ENCODE peak calls at places on chromosome 19, in seven cellular contexts. Z is IMR-90, M is neuronal stem cell, N is mesendoderm, Y is H9, I is H1, K is trophoblast cell. J is an unnamed sample.

GRCh38 chr19:7224205-7224833 is 69.9 kb downstream of the INSR start:
- DNase-seq in M (no peak), N (no peak), K (no peak), Z (peak), Y (no peak), I (no peak), J (no peak)

GRCh38 chr19:21463449-21464105 is 41.8 kb upstream of the ZNF429 start:
- DNase-seq in Y (peak), N (peak), M (peak), Z (no peak), I (peak), K (peak), J (no peak)

GRCh38 chr19:12629215-12629614 is 18.5 kb downstream of the ZNF791 start:
- DNase-seq in Z (no peak), I (no peak), K (no peak), Y (no peak), M (no peak), N (no peak), J (no peak)

GRCh38 chr19:12974301-12975220 is 5.2 kb downstream of the DAND5 start:
- DNase-seq in K (no peak), I (no peak), N (no peak), Y (no peak), Z (no peak), M (no peak), J (no peak)

GRCh38 chr19:13781547-13781946 is 7.3 kb downstream of the C19orf53 start:
- DNase-seq in K (peak), M (peak), N (peak), I (peak), Y (peak), Z (peak), J (peak)

GRCh38 chr19:45177817-45178261 is at the start of gene TRAPPC6A:
- DNase-seq in N (no peak), Y (no peak), M (no peak), K (peak), Z (peak), I (no peak), J (peak)

GRCh38 chr19:5356918-5357317 is 16.3 kb upstream of the PTPRS start:
- DNase-seq in K (no peak), M (no peak), Y (no peak), I (no peak), Z (no peak), N (no peak), J (no peak)

GRCh38 chr19:36198116-36198515 is 16.3 kb downstream of the ZNF565 start:
- DNase-seq in K (no peak), M (no peak), Z (no peak), I (no peak), Y (no peak), N (no peak), J (no peak)

GRCh38 chr19:19552811-19553210 is 14.7 kb downstream of the CILP2 start:
- DNase-seq in Y (peak), N (peak), I (peak), Z (no peak), M (no peak), K (peak), J (peak)

GRCh38 chr19:30224689-30225606 is 147.2 kb upstream of the ZNF536 start:
- DNase-seq in N (peak), Y (no peak), I (no peak), Z (no peak), M (no peak), K (no peak), J (no peak)

GRCh38 chr19:7595466-7596133 is at the start of gene CAMSAP3:
- DNase-seq in Z (no peak), K (peak), Y (peak), M (peak), N (peak), I (peak), J (no peak)

GRCh38 chr19:55590621-55591020 is 8.7 kb downstream of the FIZ1 start:
- DNase-seq in Z (no peak), I (peak), M (no peak), Y (peak), K (no peak), N (peak), J (peak)

GRCh38 chr19:28710278-28710677 is 502.7 kb downstream of the UQCRFS1 start:
- DNase-seq in I (no peak), N (peak), K (peak), M (peak), Y (no peak), Z (peak), J (peak)

GRCh38 chr19:6211632-6212402 is 68.0 kb downstream of the MLLT1 start:
- DNase-seq in N (no peak), M (no peak), K (peak), I (no peak), Y (no peak), Z (no peak), J (no peak)

GRCh38 chr19:5557691-5558090 is 10.1 kb downstream of the TINCR start:
- DNase-seq in N (no peak), K (no peak), Y (no peak), I (no peak), Z (no peak), M (no peak), J (no peak)

GRCh38 chr19:21109116-21109515 is 27.1 kb downstream of the ZNF714 start:
- DNase-seq in K (no peak), I (no peak), Y (no peak), Z (peak), M (no peak), N (no peak), J (peak)

GRCh38 chr19:4914736-4915501 is 5.6 kb downstream of the UHRF1 start:
- DNase-seq in K (peak), Y (no peak), N (peak), Z (peak), I (no peak), M (no peak), J (peak)

GRCh38 chr19:34712606-34713261 is 21.3 kb upstream of the ZNF181 start:
- DNase-seq in M (peak), I (peak), Y (peak), Z (peak), K (peak), N (peak), J (peak)

GRCh38 chr19:4301590-4302237 is 475 bp downstream of the TMIGD2 start:
- DNase-seq in I (no peak), Y (no peak), K (peak), N (no peak), M (no peak), Z (no peak), J (no peak)

GRCh38 chr19:48614436-48615144 is at the start of gene FAM83E:
- DNase-seq in M (no peak), N (peak), K (peak), Y (peak), I (peak), Z (no peak), J (no peak)

GRCh38 chr19:14979136-14979497 is 547 bp downstream of the SLC1A6 start:
- DNase-seq in I (no peak), M (peak), Y (peak), N (peak), K (no peak), Z (no peak), J (no peak)

GRCh38 chr19:12789098-12789903 is 2.0 kb upstream of the JUNB start:
- DNase-seq in N (peak), I (no peak), K (no peak), M (no peak), Y (no peak), Z (peak), J (peak)

GRCh38 chr19:33467851-33468250 is 53.7 kb downstream of the PEPD start:
- DNase-seq in I (no peak), M (no peak), Y (peak), N (no peak), Z (no peak), K (no peak), J (no peak)

GRCh38 chr19:48283908-48284307 is 14.0 kb downstream of the ZNF114 start:
- DNase-seq in K (peak), M (no peak), I (no peak), Y (no peak), Z (peak), N (peak), J (peak)

GRCh38 chr19:12550951-12551832 is at the start of gene ZNF564:
- DNase-seq in Z (peak), K (peak), I (peak), Y (peak), M (peak), N (peak), J (peak)

GRCh38 chr19:22519152-22519551 is 97.0 kb upstream of the ZNF98 start:
- DNase-seq in M (no peak), K (no peak), I (no peak), N (no peak), Z (no peak), Y (no peak), J (no peak)

GRCh38 chr19:5357584-5357983 is 17.0 kb upstream of the PTPRS start:
- DNase-seq in N (no peak), I (no peak), M (no peak), Z (no peak), K (no peak), Y (no peak), J (no peak)

GRCh38 chr19:53644061-53644816 is 12.4 kb downstream of the DPRX start:
- DNase-seq in I (peak), K (no peak), N (peak), M (no peak), Z (no peak), Y (peak), J (no peak)

GRCh38 chr19:33316521-33317284 is 14.4 kb upstream of the CEBPA start:
- DNase-seq in K (peak), N (no peak), M (no peak), I (no peak), Z (no peak), Y (no peak), J (no peak)

GRCh38 chr19:3554254-3555083 is 2.9 kb downstream of the MFSD12 start:
- DNase-seq in Z (no peak), M (no peak), I (no peak), K (no peak), N (no peak), Y (no peak), J (no peak)

GRCh38 chr19:51122112-51122981 is 2.4 kb upstream of the SIGLEC9 start:
- DNase-seq in N (no peak), I (no peak), Z (no peak), K (no peak), M (no peak), Y (no peak), J (peak)

GRCh38 chr19:51116736-51117135 is 8.0 kb upstream of the SIGLEC9 start:
- DNase-seq in K (no peak), M (no peak), Z (no peak), Y (no peak), N (no peak), I (no peak), J (no peak)

GRCh38 chr19:51121257-51121656 is 3.4 kb upstream of the SIGLEC9 start:
- DNase-seq in Y (no peak), I (no peak), K (no peak), Z (no peak), M (no peak), N (no peak), J (no peak)

GRCh38 chr19:51119675-51120074 is 5.0 kb upstream of the SIGLEC9 start:
- DNase-seq in K (no peak), Z (no peak), I (no peak), M (no peak), N (no peak), Y (no peak), J (no peak)

DNA sequence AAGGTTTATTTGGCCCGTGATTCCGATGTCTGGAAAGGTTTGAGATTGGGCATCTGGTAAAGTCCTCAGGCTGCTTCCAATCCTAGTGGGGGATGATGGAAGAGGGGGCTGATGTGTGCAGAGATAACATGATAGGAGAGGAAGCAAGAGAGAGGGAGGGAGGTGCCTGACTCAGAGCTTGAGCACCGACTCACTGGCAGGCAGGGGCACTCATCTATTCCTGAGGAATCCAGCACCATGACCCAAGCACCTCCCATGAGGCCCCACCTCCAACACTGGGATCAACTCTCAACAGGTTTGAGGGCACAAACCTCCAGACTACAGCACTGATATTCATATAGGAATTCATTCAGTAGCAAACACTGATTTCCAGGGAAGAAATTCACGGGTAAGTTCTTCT is 5.6 kb upstream of the SIGLEC9 start:
- DNase-seq in Y (no peak), I (no peak), Z (no peak), N (peak), K (no peak), M (no peak), J (no peak)
- H3K18ac ChIP-seq in Y (no peak), I (no peak), Z (no peak), N (no peak), K (no peak), M (no peak), J (no peak)

GRCh38 chr19:916645-917322 is 349 bp upstream of the KISS1R start:
- DNase-seq in Z (no peak), Y (peak), N (no peak), K (no peak), M (no peak), I (peak), J (no peak)

GRCh38 chr19:918481-919156 is 1.5 kb downstream of the KISS1R start:
- DNase-seq in Z (no peak), I (no peak), Y (no peak), N (no peak), M (no peak), K (no peak), J (no peak)

GRCh38 chr19:919157-920050 is 2.3 kb downstream of the KISS1R start:
- DNase-seq in M (no peak), Y (no peak), Z (no peak), I (peak), N (no peak), K (peak), J (no peak)

GRCh38 chr19:918152-918437 is 962 bp downstream of the KISS1R start:
- DNase-seq in M (no peak), Z (no peak), N (no peak), Y (no peak), I (no peak), K (no peak), J (no peak)

GRCh38 chr19:917323-918151 is at the start of gene KISS1R:
- DNase-seq in I (peak), M (peak), N (peak), Z (peak), Y (peak), K (peak), J (peak)
- H3K4me2 ChIP-seq in I (peak), M (peak), N (peak), Z (peak), Y (peak), K (peak), J (peak)

GRCh38 chr19:16459680-16460079 is 12.1 kb downstream of the EPS15L1 start:
- DNase-seq in Y (no peak), I (no peak), M (no peak), Z (no peak), N (no peak), K (no peak), J (no peak)
- H3K23ac ChIP-seq in Y (no peak), I (no peak), M (no peak), Z (no peak), N (no peak), K (no peak), J (no peak)

GRCh38 chr19:41386442-41386841 is 10.1 kb downstream of the TMEM91 start:
- DNase-seq in K (no peak), I (no peak), M (no peak), N (no peak), Y (no peak), Z (no peak), J (no peak)

GRCh38 chr19:41384351-41384750 is 8.0 kb downstream of the TMEM91 start:
- DNase-seq in M (no peak), N (no peak), K (no peak), I (no peak), Y (no peak), Z (no peak), J (no peak)
- H3K18ac ChIP-seq in M (no peak), N (no peak), K (no peak), I (no peak), Y (no peak), Z (no peak), J (no peak)

GRCh38 chr19:46225558-46226004 is 4.0 kb upstream of the IGFL1 start:
- DNase-seq in N (no peak), I (no peak), M (peak), K (peak), Z (peak), Y (no peak), J (peak)
- H3K4me2 ChIP-seq in N (no peak), I (no peak), M (no peak), K (no peak), Z (no peak), Y (no peak), J (no peak)

GRCh38 chr19:10395436-10395835 is 7.9 kb downstream of the CDC37 start:
- DNase-seq in Y (no peak), K (no peak), I (no peak), N (no peak), Z (no peak), M (no peak), J (no peak)

GRCh38 chr19:10398819-10399218 is 4.5 kb downstream of the CDC37 start:
- DNase-seq in Z (no peak), Y (no peak), K (peak), N (no peak), M (no peak), I (no peak), J (no peak)

GRCh38 chr19:10395003-10395402 is 8.3 kb downstream of the CDC37 start:
- DNase-seq in I (no peak), Y (no peak), M (no peak), Z (no peak), N (no peak), K (no peak), J (no peak)

GRCh38 chr19:10393137-10393536 is 10.2 kb downstream of the CDC37 start:
- DNase-seq in K (no peak), M (no peak), N (no peak), I (no peak), Y (no peak), Z (no peak), J (no peak)

DNA sequence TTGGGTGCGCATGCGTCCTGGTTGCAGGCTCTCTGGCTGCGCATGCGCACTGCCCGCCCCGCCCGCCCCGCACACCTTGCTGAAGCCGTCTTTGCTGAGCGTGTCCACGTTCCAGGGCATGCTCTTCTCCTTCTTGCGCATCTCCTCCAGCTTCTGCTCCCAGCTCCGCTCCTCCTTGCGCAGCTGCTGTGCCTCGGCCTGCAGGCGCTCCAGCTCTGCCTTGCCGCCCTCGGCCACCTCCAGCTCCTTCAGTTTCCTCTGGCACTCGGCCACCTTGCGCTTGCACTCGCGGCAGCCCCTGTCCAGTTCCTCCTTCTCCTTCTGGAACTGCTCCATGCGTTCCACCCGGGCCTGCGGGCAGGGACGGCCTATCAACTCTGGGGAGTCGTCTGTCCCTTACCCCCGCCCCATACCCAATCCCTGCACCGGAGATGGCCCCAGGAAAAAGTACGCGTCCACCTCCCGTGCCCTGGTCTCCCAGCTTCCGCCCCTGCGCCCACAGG is 7.4 kb downstream of the CDC37 start:
- DNase-seq in N (no peak), Y (no peak), M (no peak), Z (no peak), I (no peak), K (no peak), J (no peak)
- H3K23ac ChIP-seq in N (no peak), Y (no peak), M (peak), Z (no peak), I (no peak), K (no peak), J (no peak)

DNA sequence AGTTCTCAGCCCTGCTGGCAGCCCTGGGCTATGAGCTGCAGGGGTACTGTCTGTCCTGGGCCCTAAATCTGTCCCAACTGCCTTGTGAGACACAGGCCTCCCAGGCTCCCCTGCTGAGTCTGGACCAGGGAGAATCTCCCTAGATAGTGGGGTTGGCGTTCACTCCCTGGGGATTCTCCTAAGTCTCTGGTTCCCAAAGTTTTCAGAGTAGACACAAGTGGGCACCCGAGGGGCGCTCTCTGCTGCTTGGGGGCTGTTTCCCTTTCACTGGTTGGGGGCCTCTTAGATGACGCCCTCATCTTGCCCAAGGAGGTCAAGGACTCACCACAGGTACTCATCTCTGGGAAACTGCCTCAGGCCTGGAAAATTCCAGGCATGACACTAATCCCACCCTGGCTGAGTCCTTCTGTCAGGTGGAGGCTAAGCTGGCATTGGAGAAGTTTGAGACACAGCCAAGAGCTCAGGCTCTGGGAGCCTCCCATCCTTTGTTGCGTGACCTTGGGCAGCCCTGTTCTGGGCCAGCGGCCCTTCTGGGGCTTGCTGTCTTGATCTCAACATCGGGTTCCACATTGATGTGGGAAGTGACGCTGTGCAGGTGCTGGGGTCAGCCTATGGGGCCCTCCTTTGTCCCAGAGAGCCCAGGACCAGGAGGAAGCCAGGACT is 3.9 kb downstream of the RPL18A start:
- DNase-seq in Y (no peak), I (no peak), M (no peak), Z (no peak), N (no peak), K (peak), J (no peak)
- H3K18ac ChIP-seq in Y (no peak), I (no peak), M (no peak), Z (no peak), N (no peak), K (no peak), J (no peak)